ENCODE peak calls at places on chromosomes 7 and 10, in seven cellular contexts. P is heart left ventricle, F is cardiac muscle cell, V is brain microvascular endothelial cell, B is dorsolateral prefrontal cortex, D is upper lobe of right lung, Q is BJ. M is an unnamed sample.

GRCh38 chr7:121079425-121080169 is 91.1 kb downstream of the CPED1 start:
- DNase-seq in B (no peak), D (no peak), Q (no peak), P (no peak), F (peak; percentile 34), V (peak; percentile 23), M (no peak)

GRCh38 chr7:2225336-2225735 is 7.4 kb downstream of the MAD1L1 start:
- DNase-seq in F (no peak), P (no peak), V (no peak), B (no peak), D (peak; percentile 76), Q (no peak), M (no peak)

GRCh38 chr10:117617086-117617485 is 74.5 kb downstream of the EMX2 start:
- DNase-seq in F (no peak), B (no peak), V (no peak), D (no peak), Q (no peak), P (no peak), M (no peak)

GRCh38 chr10:82409671-82410070 is 534.7 kb downstream of the NRG3 start:
- DNase-seq in V (no peak), D (no peak), B (no peak), Q (no peak), P (no peak), F (no peak), M (no peak)

GRCh38 chr7:25098096-25099046 is 26.7 kb downstream of the CYCS start:
- DNase-seq in F (peak; percentile 80), D (no peak), V (peak; percentile 52), Q (no peak), B (peak; percentile 60), P (peak; percentile 47), M (no peak)

GRCh38 chr10:110048781-110049180 is 41.0 kb downstream of the ADD3 start:
- DNase-seq in D (no peak), P (no peak), V (no peak), B (no peak), F (no peak), Q (no peak), M (no peak)

GRCh38 chr7:16422917-16423316 is 1.6 kb upstream of the CRPPA start:
- DNase-seq in P (no peak), D (no peak), F (no peak), Q (no peak), B (no peak), V (no peak), M (no peak)

GRCh38 chr10:94632954-94633353 is 50.6 kb upstream of the CYP2C18 start:
- DNase-seq in P (no peak), Q (no peak), D (no peak), B (no peak), V (no peak), F (no peak), M (no peak)

GRCh38 chr7:136857573-136857972 is 10.9 kb upstream of the CHRM2 start:
- DNase-seq in P (no peak), B (no peak), F (peak; percentile 57), V (peak; percentile 31), D (no peak), Q (no peak), M (no peak)

GRCh38 chr7:27184342-27185012 is 555 bp downstream of the HOXA11 start:
- DNase-seq in B (no peak), V (no peak), Q (no peak), P (no peak), F (no peak), D (peak; percentile 68), M (peak; percentile 85)

GRCh38 chr7:108132551-108133265 is 2.5 kb upstream of the LAMB4 start:
- DNase-seq in D (no peak), P (no peak), Q (no peak), B (no peak), F (no peak), V (no peak), M (no peak)

GRCh38 chr10:116170815-116171250 is 102.2 kb downstream of the GFRA1 start:
- DNase-seq in V (peak; percentile 61), F (peak; percentile 25), Q (no peak), P (no peak), D (no peak), B (no peak), M (no peak)

GRCh38 chr10:22666287-22667092 is 47.9 kb downstream of the PIP4K2A start:
- DNase-seq in B (no peak), F (peak; percentile 73), Q (no peak), P (no peak), D (no peak), V (peak; percentile 48), M (no peak)

GRCh38 chr10:96089670-96090462 is 40.2 kb upstream of the ZNF518A start:
- DNase-seq in D (peak; percentile 97), B (peak; percentile 87), V (peak; percentile 93), Q (peak; percentile 56), P (peak; percentile 96), F (peak; percentile 98), M (peak; percentile 96)

GRCh38 chr7:117302396-117302795 is 20.5 kb downstream of the WNT2 start:
- DNase-seq in Q (no peak), V (no peak), P (no peak), D (no peak), F (no peak), B (no peak), M (no peak)

GRCh38 chr10:119616879-119617580 is 20.3 kb upstream of the TIAL1 start:
- DNase-seq in D (no peak), B (no peak), V (no peak), Q (no peak), P (no peak), F (peak; percentile 70), M (no peak)

GRCh38 chr10:66822801-66823200 is 103.0 kb upstream of the LRRTM3 start:
- DNase-seq in Q (no peak), V (no peak), B (no peak), F (no peak), P (no peak), D (no peak), M (no peak)

GRCh38 chr10:78584266-78584665 is 484.5 kb upstream of the ZMIZ1 start:
- DNase-seq in P (no peak), V (no peak), F (no peak), Q (no peak), B (no peak), D (no peak), M (no peak)
- H3K4me3 ChIP-seq in P (no peak overlapping the region), V (no peak overlapping the region), F (no peak overlapping the region), Q (no peak overlapping the region), B (no peak overlapping the region), D (no peak overlapping the region), M (no peak overlapping the region)

GRCh38 chr7:55124989-55125875 is 106.4 kb downstream of the EGFR start:
- DNase-seq in F (no peak), V (no peak), Q (no peak), D (no peak), P (no peak), B (no peak), M (no peak)
- TF ChIP-seq CTCF in F (no peak), V (peak; percentile 33), Q (no peak), D (no peak), P (no peak), B (no peak), M (no peak)

GRCh38 chr10:63763744-63764143 is 242.5 kb downstream of the REEP3 start:
- DNase-seq in F (no peak), B (no peak), D (no peak), P (no peak), Q (no peak), V (peak; percentile 57), M (no peak)

GRCh38 chr10:63769367-63769766 is 248.2 kb downstream of the REEP3 start:
- DNase-seq in F (no peak), Q (no peak), D (no peak), P (no peak), B (no peak), V (no peak), M (no peak)

GRCh38 chr10:63765126-63765525 is 243.9 kb downstream of the REEP3 start:
- DNase-seq in F (no peak), V (no peak), P (no peak), Q (no peak), B (no peak), D (no peak), M (no peak)

GRCh38 chr10:63767512-63767911 is 246.3 kb downstream of the REEP3 start:
- DNase-seq in V (peak; percentile 34), D (no peak), F (peak; percentile 60), B (no peak), P (no peak), Q (no peak), M (no peak)

DNA sequence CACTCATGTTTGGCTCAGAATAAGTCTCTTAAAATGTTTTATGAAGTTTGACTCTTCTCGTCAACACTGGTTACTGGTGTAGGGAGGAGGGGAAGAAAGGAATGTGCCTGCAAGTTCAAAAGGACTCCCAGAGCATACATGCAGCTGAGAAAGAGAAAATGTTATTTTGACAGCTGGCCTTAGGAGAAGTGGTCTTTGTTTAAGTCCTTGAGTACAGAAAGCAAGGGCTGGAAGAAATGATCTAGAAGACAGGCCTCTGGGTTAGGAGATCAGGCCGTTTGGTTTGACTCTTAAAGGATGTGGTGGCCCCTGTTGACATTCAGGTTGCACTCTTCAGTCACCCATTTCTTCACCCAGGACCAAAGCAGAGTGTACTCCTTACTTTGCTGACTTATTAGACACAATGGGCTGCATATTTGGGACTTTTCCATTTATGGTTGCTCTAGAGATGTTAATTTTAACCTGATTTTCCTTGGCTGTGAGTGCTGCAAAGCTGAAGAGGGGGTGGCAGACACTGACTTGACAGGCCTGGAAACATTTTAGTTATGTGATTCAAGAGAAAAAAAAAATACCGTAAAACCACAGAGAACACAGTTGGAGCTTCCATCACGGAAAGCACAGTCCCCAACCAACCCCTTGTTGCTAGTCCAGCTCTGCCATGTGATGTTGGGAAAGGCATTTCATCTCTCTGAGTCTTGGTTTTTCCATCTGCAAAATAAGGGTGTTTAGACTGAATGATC is 245.7 kb downstream of the REEP3 start:
- DNase-seq in V (peak; percentile 78), Q (peak; percentile 66), D (no peak), P (no peak), B (no peak), F (peak; percentile 73), M (no peak)
- H3K4me3 ChIP-seq in V (no peak overlapping the region), Q (no peak overlapping the region), D (no peak overlapping the region), P (no peak overlapping the region), B (no peak overlapping the region), F (no peak overlapping the region), M (no peak overlapping the region)

DNA sequence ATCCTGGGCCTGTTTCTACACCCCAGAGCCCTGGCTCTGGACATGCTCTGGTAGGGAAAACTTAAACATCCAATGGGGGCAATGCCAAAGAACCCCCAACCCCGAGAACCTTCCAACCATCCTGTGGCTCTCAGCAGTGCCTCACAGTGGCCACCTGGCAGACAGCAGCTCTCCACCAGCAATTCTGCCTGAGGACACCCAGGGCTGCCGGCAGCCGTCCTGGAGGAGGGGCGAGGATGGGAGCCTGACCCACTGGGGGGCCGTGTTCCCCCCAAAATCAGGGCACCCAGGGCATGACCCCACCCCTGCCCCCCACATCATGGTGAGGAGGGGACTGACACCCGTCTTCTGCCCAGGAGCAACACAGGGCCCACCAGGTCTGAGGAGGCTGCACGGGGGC is 32.7 kb downstream of the DPYSL4 start:
- DNase-seq in F (no peak), P (no peak), Q (no peak), V (no peak), B (no peak), D (no peak), M (no peak)
- TF ChIP-seq CTCF in F (peak; percentile 25), P (no peak), Q (peak; percentile 28), V (peak; percentile 41), B (no peak), D (peak; percentile 10), M (no peak)

M was measured in sigmoid colon.